ENCODE peak calls at places on chromosomes 7 and 10, in seven cellular contexts. B is CD4-positive, alpha-beta T cell; I is activated naive CD4-positive, alpha-beta T cell; Q is NCI-H1092; R is substantia nigra; D is Daoy; Z is RWPE1. E is an unnamed sample.

GRCh38 chr10:69318997-69319727 is 40.9 kb downstream of the HK1 start:
- DNase-seq in B (peak), I (peak), Q (no peak), R (peak), D (peak), Z (no peak), E (peak)

GRCh38 chr10:103616705-103617361 is 123.3 kb downstream of the NEURL1 start:
- DNase-seq in B (no peak), I (no peak), Q (no peak), R (no peak), D (no peak), Z (no peak), E (no peak)

GRCh38 chr10:124590216-124591122 is 128.8 kb downstream of the LHPP start:
- DNase-seq in B (no peak), I (no peak), Q (no peak), R (no peak), D (no peak), Z (no peak), E (no peak)

GRCh38 chr10:124798781-124799180 is 2.8 kb upstream of the ABRAXAS2 start:
- DNase-seq in B (no peak), I (no peak), Q (no peak), R (no peak), D (no peak), Z (no peak), E (no peak)

GRCh38 chr7:123230603-123231002 is 30.8 kb upstream of the SLC13A1 start:
- DNase-seq in B (no peak), I (no peak), Q (no peak), R (no peak), D (no peak), Z (no peak), E (no peak)

GRCh38 chr7:30662431-30662939 is 19.8 kb downstream of the CRHR2 start:
- DNase-seq in B (no peak), I (no peak), Q (no peak), R (no peak), D (no peak), Z (no peak), E (no peak)

GRCh38 chr7:128022631-128023532 is 8.4 kb downstream of the LRRC4 start:
- DNase-seq in B (no peak), I (no peak), Q (no peak), R (no peak), D (peak), Z (peak), E (peak)

GRCh38 chr7:52838981-52839411 is 196.4 kb upstream of the POM121L12 start:
- DNase-seq in B (no peak), I (no peak), Q (no peak), R (no peak), D (no peak), Z (peak), E (no peak)

GRCh38 chr10:79202188-79203013 is 133.6 kb downstream of the ZMIZ1 start:
- DNase-seq in B (no peak), I (no peak), Q (no peak), R (peak), D (peak), Z (no peak), E (no peak)

GRCh38 chr10:98485959-98486358 is 39.2 kb upstream of the HPS1 start:
- DNase-seq in B (no peak), I (no peak), Q (no peak), R (no peak), D (no peak), Z (no peak), E (peak)

GRCh38 chr10:130810856-130811255 is 500.7 kb downstream of the TCERG1L start:
- DNase-seq in B (no peak), I (no peak), Q (no peak), R (no peak), D (no peak), Z (no peak), E (no peak)

GRCh38 chr7:46603780-46604725 is 683.0 kb upstream of the IGFBP3 start:
- DNase-seq in B (no peak), I (no peak), Q (no peak), R (peak), D (peak), Z (no peak), E (peak)

E was measured in M059J.